ENCODE peak calls at places on chromosomes 3 and 15, in four cellular contexts. O is HEK293T; M is ovary; E is stimulated activated CD8-positive, alpha-beta memory T cell treated with anti-CD3 and anti-CD28 coated beads, Interleukin-7, amount 100 ng/mL, for 1 hour. F is an unnamed sample.

GRCh38 chr3:185420762-185421161 is 57.8 kb downstream of the MAP3K13 start:
- DNase-seq in O (no peak), M (no peak), E (no peak), F (no peak)

GRCh38 chr3:18751514-18751913 is 326.4 kb upstream of the SATB1 start:
- DNase-seq in O (no peak), M (no peak), E (no peak), F (no peak)

GRCh38 chr3:158452324-158452723 is 118.7 kb upstream of the MLF1 start:
- DNase-seq in O (no peak), M (no peak), E (no peak), F (no peak)

GRCh38 chr15:40911139-40911538 is 16.9 kb downstream of the VPS18 start:
- DNase-seq in O (no peak), M (no peak), E (no peak), F (no peak)

GRCh38 chr3:153513236-153513635 is 351.2 kb downstream of the RAP2B start:
- DNase-seq in O (peak; percentile 17), M (no peak), E (no peak), F (no peak)

GRCh38 chr3:126180477-126181397 is at the start of gene ALDH1L1:
- DNase-seq in O (no peak), M (peak; percentile 92), E (no peak), F (no peak)

GRCh38 chr15:63818191-63818590 is 15.6 kb downstream of the HERC1 start:
- DNase-seq in O (no peak), M (no peak), E (no peak), F (peak; percentile 40)

GRCh38 chr15:78983146-78983918 is 38.5 kb upstream of the CTSH start:
- DNase-seq in O (no peak), M (no peak), E (no peak), F (no peak)

GRCh38 chr3:133821767-133822638 is 16.4 kb downstream of the SRPRB start:
- DNase-seq in O (no peak), M (no peak), E (no peak), F (no peak)

GRCh38 chr3:38562467-38562925 is 66.4 kb downstream of the EXOG start:
- DNase-seq in O (no peak), M (no peak), E (no peak), F (no peak)

GRCh38 chr15:35362195-35362829 is 183.7 kb downstream of the DPH6 start:
- DNase-seq in O (no peak), M (no peak), E (no peak), F (no peak)

GRCh38 chr3:13544293-13544831 is 4.6 kb upstream of the FBLN2 start:
- DNase-seq in O (no peak), M (no peak), E (peak; percentile 27), F (peak; percentile 42)

GRCh38 chr3:127077068-127077467 is 94.2 kb downstream of the PLXNA1 start:
- DNase-seq in O (no peak), M (no peak), E (no peak), F (no peak)

GRCh38 chr3:32759342-32759741 is 58.5 kb upstream of the TRIM71 start:
- DNase-seq in O (no peak), M (no peak), E (no peak), F (no peak)